ENCODE peak calls at places on chromosomes 5 and 9, in ten cellular contexts. Q, O, X, K, A, G, I, P, M and W are unnamed samples.

GRCh38 chr9:77897292-77897691 is 134.3 kb downstream of the GNAQ start:
- DNase-seq in Q (no peak), O (peak; percentile 64), X (peak; percentile 15), K (no peak), A (peak; percentile 22), G (peak; percentile 64), I (no peak), P (no peak), M (peak; percentile 22), W (no peak)

GRCh38 chr5:73444499-73445432 is 3.8 kb downstream of the FOXD1 start:
- DNase-seq in Q (no peak), O (no peak), X (no peak), K (no peak), A (no peak), G (no peak), I (no peak), P (no peak), M (no peak), W (no peak)

GRCh38 chr5:151523335-151523734 is 67.8 kb downstream of the FAT2 start:
- DNase-seq in Q (no peak), O (no peak), X (peak; percentile 55), K (no peak), A (peak; percentile 69), G (peak; percentile 45), I (peak; percentile 59), P (no peak), M (peak; percentile 64), W (peak; percentile 3)

GRCh38 chr5:80466669-80467485 is 21.0 kb upstream of the FAM151B start:
- DNase-seq in Q (no peak), O (no peak), X (peak; percentile 61), K (no peak), A (peak; percentile 73), G (no peak), I (peak; percentile 64), P (no peak), M (no peak), W (no peak)

GRCh38 chr5:149442563-149443182 is 63.6 kb upstream of the IL17B start:
- DNase-seq in Q (peak; percentile 82), O (peak; percentile 90), X (peak; percentile 70), K (peak; percentile 77), A (peak; percentile 80), G (peak; percentile 89), I (peak; percentile 80), P (no peak), M (peak; percentile 57), W (no peak)

GRCh38 chr9:134061688-134062371 is 6.0 kb downstream of the BRD3 start:
- DNase-seq in Q (no peak), O (peak; percentile 56), X (no peak), K (no peak), A (no peak), G (no peak), I (no peak), P (no peak), M (no peak), W (no peak)

GRCh38 chr9:18235181-18235908 is 238.6 kb upstream of the ADAMTSL1 start:
- DNase-seq in Q (no peak), O (no peak), X (no peak), K (no peak), A (no peak), G (no peak), I (no peak), P (no peak), M (no peak), W (no peak)

GRCh38 chr5:74251106-74252032 is 389.2 kb downstream of the ENC1 start:
- DNase-seq in Q (peak; percentile 90), O (peak; percentile 80), X (peak; percentile 96), K (no peak), A (peak; percentile 97), G (no peak), I (peak; percentile 98), P (no peak), M (no peak), W (peak; percentile 84)

GRCh38 chr5:140182803-140183367 is 7.9 kb downstream of the CYSTM1 start:
- DNase-seq in Q (no peak), O (peak; percentile 77), X (peak; percentile 44), K (no peak), A (peak; percentile 59), G (no peak), I (no peak), P (no peak), M (no peak), W (peak; percentile 94)

GRCh38 chr9:98453589-98454311 is 198.3 kb upstream of the TBC1D2 start:
- DNase-seq in Q (no peak), O (no peak), X (peak; percentile 50), K (no peak), A (peak; percentile 31), G (no peak), I (peak; percentile 65), P (no peak), M (no peak), W (no peak)

GRCh38 chr9:133970581-133970900 is 21.6 kb downstream of the VAV2 start:
- DNase-seq in Q (no peak), O (no peak), X (no peak), K (no peak), A (no peak), G (peak; percentile 11), I (no peak), P (no peak), M (no peak), W (no peak)

DNA sequence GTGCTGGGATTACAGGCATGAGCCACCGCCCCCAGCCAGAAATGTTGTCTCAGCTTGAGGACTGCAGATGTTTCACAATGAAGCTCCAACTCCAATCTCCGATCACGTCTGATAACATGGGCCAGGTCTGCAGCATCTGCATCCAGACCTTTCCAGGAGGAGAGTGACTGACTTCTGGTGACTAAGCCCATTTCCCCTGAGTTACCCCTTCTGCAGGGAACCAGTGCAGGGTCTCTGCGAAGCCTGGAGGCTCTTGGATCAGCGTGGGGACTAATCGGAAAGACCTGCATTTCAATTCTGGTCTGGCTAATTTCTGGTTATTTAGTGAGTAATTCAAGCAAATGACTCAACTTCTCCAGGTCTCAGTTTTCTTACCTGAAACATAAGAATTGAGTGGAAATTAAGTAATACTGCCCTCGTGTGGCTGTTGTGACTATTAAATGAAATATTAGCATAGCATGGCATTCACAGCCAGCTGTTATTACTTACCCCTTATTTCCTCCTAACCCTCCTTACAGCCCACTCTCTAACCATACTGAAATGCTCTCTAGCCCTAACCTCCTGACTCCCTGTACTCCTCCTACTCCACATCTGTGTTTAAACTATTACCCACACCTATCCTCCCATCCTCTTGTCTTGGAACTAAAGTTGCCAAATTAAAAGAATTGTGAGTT is 2.2 kb upstream of the GNPDA1 start:
- DNase-seq in Q (peak; percentile 22), O (no peak), X (peak; percentile 62), K (peak; percentile 25), A (peak; percentile 68), G (peak; percentile 35), I (peak; percentile 83), P (no peak), M (peak; percentile 68), W (no peak)
- TF ChIP-seq CTCF in Q (peak; percentile 52), O (peak; percentile 32), X (peak; percentile 51), K (peak; percentile 48), A (peak; percentile 18), G (peak; percentile 58), I (peak; percentile 48), P (peak; percentile 50), M (peak; percentile 42), W (peak; percentile 41)

GRCh38 chr9:124074746-124075145 is 63.2 kb downstream of the LHX2 start:
- DNase-seq in Q (no peak), O (no peak), X (no peak), K (no peak), A (no peak), G (no peak), I (no peak), P (no peak), M (no peak), W (no peak)

GRCh38 chr9:124077915-124078572 is 66.5 kb downstream of the LHX2 start:
- DNase-seq in Q (no peak), O (no peak), X (no peak), K (no peak), A (peak; percentile 43), G (no peak), I (peak; percentile 37), P (no peak), M (no peak), W (no peak)

GRCh38 chr9:124079176-124079925 is 67.8 kb downstream of the LHX2 start:
- DNase-seq in Q (no peak), O (peak; percentile 34), X (peak; percentile 66), K (no peak), A (peak; percentile 80), G (no peak), I (no peak), P (no peak), M (no peak), W (no peak)

GRCh38 chr9:124075761-124076160 is 64.2 kb downstream of the LHX2 start:
- DNase-seq in Q (no peak), O (no peak), X (no peak), K (no peak), A (no peak), G (no peak), I (no peak), P (no peak), M (no peak), W (no peak)

DNA sequence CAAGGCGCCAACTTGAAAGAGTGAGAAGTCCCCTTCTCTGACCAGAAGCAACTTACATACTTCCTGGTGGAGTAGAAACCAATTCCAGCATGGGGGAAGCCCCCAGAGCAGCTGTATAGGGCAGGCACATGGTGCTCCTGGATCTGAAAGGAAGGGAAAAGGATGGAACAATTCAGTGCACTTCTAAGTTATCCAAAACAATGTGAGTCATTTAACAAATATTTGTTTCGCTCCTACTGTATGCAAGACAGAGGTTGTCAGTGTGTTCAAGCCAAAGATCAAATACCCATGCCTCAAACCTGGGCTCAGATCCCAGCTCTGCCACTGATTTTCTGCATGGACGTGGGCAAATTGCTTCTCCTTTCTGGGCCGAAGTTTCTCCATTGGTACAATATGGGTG is 67.1 kb downstream of the LHX2 start:
- DNase-seq in Q (no peak), O (no peak), X (peak; percentile 48), K (no peak), A (peak; percentile 76), G (no peak), I (peak; percentile 12), P (no peak), M (no peak), W (no peak)
- H3K4me3 ChIP-seq in Q (no peak overlapping the region), O (no peak overlapping the region), X (no peak overlapping the region), K (no peak overlapping the region), A (no peak overlapping the region), G (no peak overlapping the region), I (no peak overlapping the region), P (no peak overlapping the region), M (no peak overlapping the region), W (no peak overlapping the region)

DNA sequence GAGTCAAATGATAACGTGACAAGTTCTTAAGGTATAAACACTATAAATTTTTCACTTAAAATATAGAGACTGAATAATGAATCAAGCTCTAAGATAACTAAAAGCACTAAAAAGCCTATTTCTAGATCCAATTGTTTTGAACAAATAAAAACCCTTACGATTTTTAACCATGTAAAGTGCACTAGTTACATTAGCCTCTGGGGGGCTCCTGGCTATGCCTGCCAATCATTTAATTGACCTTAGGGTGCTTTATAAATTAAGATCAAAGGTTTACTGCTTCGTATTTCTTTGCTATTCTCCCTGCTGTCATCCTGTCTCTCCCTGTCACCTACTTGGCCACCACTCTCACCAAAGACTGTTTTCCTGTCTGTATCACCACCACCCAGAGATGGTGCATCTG is 133.4 kb downstream of the ESM1 start:
- DNase-seq in Q (no peak), O (no peak), X (no peak), K (no peak), A (no peak), G (no peak), I (no peak), P (no peak), M (no peak), W (no peak)
- TF ChIP-seq CTCF in Q (no peak), O (no peak), X (no peak), K (no peak), A (no peak), G (peak; percentile 7), I (no peak), P (no peak), M (no peak), W (peak; percentile 39)

GRCh38 chr5:132754947-132755346 is 7.7 kb downstream of the CCNI2 start:
- DNase-seq in Q (no peak), O (no peak), X (peak; percentile 51), K (no peak), A (peak; percentile 37), G (no peak), I (no peak), P (no peak), M (no peak), W (no peak)
- H3K4me3 ChIP-seq in Q (no peak overlapping the region), O (no peak overlapping the region), X (no peak overlapping the region), K (no peak overlapping the region), A (no peak overlapping the region), G (no peak overlapping the region), I (no peak overlapping the region), P (no peak overlapping the region), M (no peak overlapping the region), W (no peak overlapping the region)